ENCODE peak calls at places on chromosomes 16 and 17, in eight cellular contexts. N, H, L, A, M, K, S and Y are unnamed samples.

GRCh38 chr17:3381957-3382356 is 4.2 kb downstream of the OR3A2 start:
- DNase-seq in N (no peak), H (no peak), L (no peak), A (no peak), M (no peak), K (no peak), S (no peak), Y (no peak)

GRCh38 chr17:66507103-66507923 is 204.9 kb downstream of the PRKCA start:
- DNase-seq in N (no peak), H (no peak), L (peak; percentile 78), A (no peak), M (no peak), K (peak; percentile 40), S (no peak), Y (no peak)

GRCh38 chr16:14628806-14629611 is 1.1 kb downstream of the PARN start:
- DNase-seq in N (no peak), H (no peak), L (peak; percentile 7), A (no peak), M (no peak), K (no peak), S (no peak), Y (no peak)

GRCh38 chr17:58991718-58992331 is 114.9 kb downstream of the TRIM37 start:
- DNase-seq in N (no peak), H (peak; percentile 18), L (peak; percentile 23), A (no peak), M (no peak), K (no peak), S (no peak), Y (peak; percentile 75)

GRCh38 chr17:57735707-57736106 is 9.4 kb downstream of the CCDC182 start:
- DNase-seq in N (no peak), H (no peak), L (no peak), A (no peak), M (no peak), K (no peak), S (no peak), Y (no peak)

GRCh38 chr17:28173071-28173561 is 130.6 kb downstream of the NLK start:
- DNase-seq in N (no peak), H (no peak), L (no peak), A (no peak), M (no peak), K (no peak), S (no peak), Y (no peak)

GRCh38 chr16:24801761-24802302 is 43.9 kb upstream of the SLC5A11 start:
- DNase-seq in N (no peak), H (no peak), L (peak; percentile 19), A (no peak), M (no peak), K (no peak), S (no peak), Y (no peak)

GRCh38 chr17:2122641-2123302 is 67.9 kb downstream of the HIC1 start:
- DNase-seq in N (no peak), H (no peak), L (peak; percentile 91), A (peak; percentile 87), M (no peak), K (peak; percentile 68), S (no peak), Y (no peak)

GRCh38 chr16:560221-560700 is at the start of gene PRR35:
- DNase-seq in N (no peak), H (no peak), L (no peak), A (no peak), M (no peak), K (no peak), S (no peak), Y (no peak)

GRCh38 chr16:72362972-72363371 is 191.0 kb upstream of the PMFBP1 start:
- DNase-seq in N (no peak), H (no peak), L (peak; percentile 88), A (no peak), M (no peak), K (no peak), S (no peak), Y (no peak)

GRCh38 chr16:11669380-11670146 is 1.3 kb downstream of the SNN start:
- DNase-seq in N (no peak), H (no peak), L (peak; percentile 19), A (peak; percentile 88), M (no peak), K (no peak), S (no peak), Y (no peak)

GRCh38 chr17:68298601-68299000 is 7.3 kb downstream of the ARSG start:
- DNase-seq in N (no peak), H (no peak), L (no peak), A (no peak), M (no peak), K (no peak), S (no peak), Y (no peak)

GRCh38 chr16:87917503-87917902 is 18.8 kb downstream of the CA5A start:
- DNase-seq in N (no peak), H (no peak), L (no peak), A (no peak), M (no peak), K (no peak), S (no peak), Y (no peak)

GRCh38 chr17:82202981-82203380 is 9.7 kb downstream of the CCDC57 start:
- DNase-seq in N (no peak), H (no peak), L (no peak), A (no peak), M (no peak), K (no peak), S (no peak), Y (no peak)

GRCh38 chr16:81499576-81500380 is 55.2 kb downstream of the CMIP start:
- DNase-seq in N (no peak), H (no peak), L (no peak), A (peak; percentile 67), M (no peak), K (no peak), S (no peak), Y (no peak)

GRCh38 chr17:34412965-34413441 is 50.0 kb upstream of the CCL1 start:
- DNase-seq in N (no peak), H (no peak), L (peak; percentile 76), A (no peak), M (no peak), K (no peak), S (no peak), Y (no peak)

GRCh38 chr16:85445779-85446222 is 167.3 kb upstream of the GSE1 start:
- DNase-seq in N (no peak), H (no peak), L (no peak), A (no peak), M (no peak), K (no peak), S (peak; percentile 23), Y (no peak)

GRCh38 chr17:28494445-28495188 is 11.5 kb upstream of the FOXN1 start:
- DNase-seq in N (peak; percentile 62), H (peak; percentile 85), L (peak; percentile 67), A (peak; percentile 97), M (peak; percentile 66), K (peak; percentile 68), S (peak; percentile 53), Y (peak; percentile 78)

GRCh38 chr17:15744885-15745284 is 12.8 kb downstream of the TBC1D26 start:
- DNase-seq in N (no peak), H (no peak), L (no peak), A (no peak), M (no peak), K (no peak), S (no peak), Y (no peak)

GRCh38 chr16:89378947-89379771 is 111.2 kb downstream of the ANKRD11 start:
- DNase-seq in N (no peak), H (no peak), L (no peak), A (peak; percentile 90), M (no peak), K (no peak), S (no peak), Y (no peak)

GRCh38 chr16:10465821-10466220 is 80.0 kb downstream of the ATF7IP2 start:
- DNase-seq in N (no peak), H (no peak), L (no peak), A (no peak), M (no peak), K (no peak), S (no peak), Y (no peak)